ENCODE peak calls at places on chromosomes 3 and 15, in ten cellular contexts. U, I, G, E, T, K, C, S, M and W are unnamed samples.

GRCh38 chr3:195563317-195563716 is 20.2 kb upstream of the PPP1R2 start:
- DNase-seq in U (no peak), I (no peak), G (no peak), E (no peak), T (no peak), K (no peak), C (no peak), S (no peak), M (no peak), W (no peak)

GRCh38 chr3:187975571-187976360 is 178.2 kb upstream of the LPP start:
- DNase-seq in U (peak; percentile 54), I (no peak), G (no peak), E (no peak), T (no peak), K (no peak), C (no peak), S (no peak), M (no peak), W (no peak)

GRCh38 chr15:91857772-91858171 is 4.3 kb downstream of the SLCO3A1 start:
- DNase-seq in U (no peak), I (no peak), G (no peak), E (no peak), T (peak; percentile 74), K (peak; percentile 51), C (no peak), S (no peak), M (no peak), W (no peak)

GRCh38 chr15:51735211-51735610 is 2.2 kb downstream of the LYSMD2 start:
- DNase-seq in U (no peak), I (no peak), G (no peak), E (no peak), T (no peak), K (no peak), C (no peak), S (no peak), M (no peak), W (no peak)

GRCh38 chr15:60184579-60184978 is 180.5 kb downstream of the FOXB1 start:
- DNase-seq in U (no peak), I (no peak), G (no peak), E (no peak), T (no peak), K (no peak), C (no peak), S (no peak), M (peak; percentile 10), W (no peak)

GRCh38 chr3:195466251-195466650 is 23.4 kb upstream of the ACAP2 start:
- DNase-seq in U (no peak), I (no peak), G (no peak), E (no peak), T (no peak), K (no peak), C (no peak), S (no peak), M (no peak), W (no peak)

GRCh38 chr15:60766391-60767128 is 287.6 kb upstream of the ICE2 start:
- DNase-seq in U (no peak), I (no peak), G (no peak), E (no peak), T (no peak), K (no peak), C (no peak), S (no peak), M (no peak), W (peak; percentile 12)

GRCh38 chr15:40098489-40099261 is 10.0 kb downstream of the BMF start:
- DNase-seq in U (peak; percentile 84), I (peak; percentile 83), G (peak; percentile 96), E (no peak), T (peak; percentile 84), K (peak; percentile 16), C (peak; percentile 80), S (peak; percentile 81), M (peak; percentile 97), W (peak; percentile 20)

GRCh38 chr3:124034016-124034808 is 42.3 kb upstream of the ROPN1 start:
- DNase-seq in U (no peak), I (peak; percentile 66), G (peak; percentile 23), E (peak; percentile 54), T (no peak), K (no peak), C (peak; percentile 24), S (peak; percentile 12), M (peak; percentile 47), W (no peak)

GRCh38 chr15:68299436-68299835 is 21.9 kb downstream of the FEM1B start:
- DNase-seq in U (no peak), I (no peak), G (no peak), E (no peak), T (no peak), K (no peak), C (no peak), S (no peak), M (no peak), W (no peak)

GRCh38 chr3:102532901-102533300 is 98.1 kb downstream of the ZPLD1 start:
- DNase-seq in U (no peak), I (no peak), G (no peak), E (no peak), T (no peak), K (no peak), C (no peak), S (no peak), M (no peak), W (no peak)

GRCh38 chr15:70038730-70039392 is 58.9 kb downstream of the TLE3 start:
- DNase-seq in U (no peak), I (peak; percentile 22), G (no peak), E (no peak), T (no peak), K (no peak), C (no peak), S (no peak), M (no peak), W (no peak)

GRCh38 chr15:31268911-31269784 is 57.5 kb upstream of the KLF13 start:
- DNase-seq in U (peak; percentile 3), I (no peak), G (peak; percentile 95), E (peak; percentile 1), T (no peak), K (no peak), C (peak; percentile 46), S (peak; percentile 6), M (peak; percentile 21), W (peak; percentile 2)
- H3K27ac ChIP-seq in U (no peak overlapping the region), I (no peak overlapping the region), G (peak overlapping the region; percentile 31), E (no peak overlapping the region), T (no peak overlapping the region), K (no peak overlapping the region), C (peak overlapping the region; percentile 43), S (no peak overlapping the region), M (no peak overlapping the region), W (no peak overlapping the region)

DNA sequence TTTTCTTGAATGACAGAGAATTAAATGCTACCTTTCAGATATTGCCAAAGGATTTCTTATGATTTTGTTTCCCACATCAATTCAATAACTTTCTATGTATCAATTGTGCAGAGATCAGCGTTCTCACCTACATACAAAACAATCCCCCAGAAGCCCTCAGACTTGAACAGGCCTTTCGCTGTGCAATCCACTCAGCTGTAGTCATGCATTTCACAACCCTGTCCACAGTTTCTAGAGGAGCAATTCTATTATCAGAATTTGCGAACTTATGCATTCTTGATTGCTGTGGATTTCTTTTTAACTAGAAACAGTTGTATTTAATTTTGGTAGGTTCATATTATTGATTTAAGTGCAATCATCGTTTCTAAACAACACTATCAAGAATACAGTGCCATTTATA is 13.7 kb upstream of the ALCAM start:
- DNase-seq in U (no peak), I (no peak), G (no peak), E (no peak), T (no peak), K (no peak), C (no peak), S (no peak), M (no peak), W (no peak)
- H3K4me3 ChIP-seq in U (no peak overlapping the region), I (no peak overlapping the region), G (no peak overlapping the region), E (no peak overlapping the region), T (no peak overlapping the region), K (no peak overlapping the region), C (no peak overlapping the region), S (no peak overlapping the region), M (no peak overlapping the region), W (no peak overlapping the region)

GRCh38 chr3:190014940-190015339 is 105.8 kb downstream of the P3H2 start:
- DNase-seq in U (no peak), I (no peak), G (no peak), E (no peak), T (no peak), K (no peak), C (no peak), S (no peak), M (no peak), W (no peak)
- H3K27ac ChIP-seq in U (no peak overlapping the region), I (no peak overlapping the region), G (peak overlapping the region; percentile 88), E (no peak overlapping the region), T (peak overlapping the region; percentile 18), K (no peak overlapping the region), C (no peak overlapping the region), S (no peak overlapping the region), M (no peak overlapping the region), W (no peak overlapping the region)

GRCh38 chr15:73751896-73752816 is 995 bp downstream of the INSYN1 start:
- DNase-seq in U (no peak), I (no peak), G (peak; percentile 38), E (peak; percentile 59), T (no peak), K (no peak), C (no peak), S (no peak), M (no peak), W (no peak)
- H3K4me3 ChIP-seq in U (peak overlapping the region; percentile 53), I (peak overlapping the region; percentile 46), G (peak overlapping the region; percentile 54), E (peak overlapping the region; percentile 71), T (no peak overlapping the region), K (no peak overlapping the region), C (peak overlapping the region; percentile 36), S (peak overlapping the region; percentile 7), M (peak overlapping the region; percentile 61), W (no peak overlapping the region)

DNA sequence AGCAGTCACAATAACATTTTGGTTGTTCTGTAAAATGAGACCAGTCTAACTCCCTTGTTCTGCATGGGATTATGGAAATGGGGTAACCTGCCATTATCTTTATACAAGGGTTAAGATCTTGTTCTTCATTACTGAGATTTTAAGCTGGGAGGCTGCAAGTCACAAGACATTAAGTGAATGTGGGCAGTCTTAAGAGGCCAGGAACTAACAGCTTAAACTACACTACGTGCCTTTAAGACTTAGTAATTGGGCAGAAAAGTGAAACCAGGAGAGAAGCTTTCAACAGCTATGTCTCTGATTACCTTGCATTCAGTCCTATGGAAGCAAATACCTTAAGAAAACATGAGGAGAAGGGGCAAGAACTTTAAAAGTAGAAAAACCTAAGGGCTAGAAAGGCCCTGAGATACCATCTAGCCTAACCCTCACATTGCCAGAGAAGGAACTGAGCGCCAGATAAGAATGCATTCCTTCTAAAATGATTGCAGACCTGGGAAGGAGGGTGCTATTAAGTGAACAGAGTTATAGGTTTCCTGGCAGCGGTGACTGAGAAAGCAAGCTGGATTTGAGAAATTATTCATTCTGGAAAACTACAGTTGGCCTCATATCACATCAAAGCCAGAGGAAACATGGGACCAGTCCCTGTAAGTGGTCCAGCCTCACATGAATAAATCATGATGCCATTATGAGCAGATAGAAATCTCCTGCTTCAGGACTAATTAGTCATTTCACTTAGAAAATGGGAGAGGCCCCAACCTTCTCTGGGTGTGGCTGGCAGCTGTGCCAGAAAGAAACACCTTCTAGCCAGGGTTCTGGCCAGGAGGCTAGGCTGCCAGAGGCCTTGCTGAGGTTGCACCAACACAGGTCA is 32.9 kb downstream of the DAPK2 start:
- DNase-seq in U (no peak), I (no peak), G (no peak), E (peak; percentile 17), T (no peak), K (no peak), C (peak; percentile 56), S (no peak), M (no peak), W (no peak)
- H3K27ac ChIP-seq in U (no peak overlapping the region), I (peak overlapping the region; percentile 33), G (no peak overlapping the region), E (no peak overlapping the region), T (no peak overlapping the region), K (no peak overlapping the region), C (peak overlapping the region; percentile 71), S (peak overlapping the region; percentile 10), M (peak overlapping the region; percentile 39), W (no peak overlapping the region)